ENCODE peak calls at places on chromosomes 4 and X, in seven cellular contexts. X is skeletal muscle cell, Q is IMR-90, O is right atrium auricular region, J is epithelial cell of esophagus, W is bronchial epithelial cell, S is HCT116. K is an unnamed sample.

GRCh38 chr4:147640331-147640730 is 23.1 kb downstream of the TMEM184C start:
- DNase-seq in X (no peak), Q (peak), O (no peak), J (no peak), W (no peak), S (no peak), K (no peak)

GRCh38 chrX:37912286-37912685 is 64.9 kb upstream of the DYNLT3 start:
- DNase-seq in X (no peak), Q (no peak), O (no peak), J (peak), W (peak), S (no peak), K (peak)

GRCh38 chrX:27555514-27555913 is 34.6 kb upstream of the DCAF8L2 start:
- DNase-seq in X (no peak), Q (peak), O (no peak), J (peak), W (peak), S (no peak), K (no peak)

GRCh38 chr4:32172086-32172485 is 1451.9 kb downstream of the PCDH7 start:
- DNase-seq in X (no peak), Q (no peak), O (no peak), J (peak), W (peak), S (no peak), K (no peak)

GRCh38 chr4:113969935-113970334 is 9.5 kb downstream of the ARSJ start:
- DNase-seq in X (no peak), Q (no peak), O (no peak), J (peak), W (peak), S (no peak), K (no peak)

GRCh38 chr4:168831919-168832745 is 177.9 kb downstream of the CBR4 start:
- DNase-seq in X (no peak), Q (peak), O (peak), J (peak), W (peak), S (peak), K (peak)

GRCh38 chr4:108130955-108131354 is 37.8 kb downstream of the LEF1 start:
- DNase-seq in X (no peak), Q (no peak), O (no peak), J (no peak), W (no peak), S (no peak), K (no peak)

GRCh38 chr4:84502333-84502954 is 3.4 kb upstream of the NKX6-1 start:
- DNase-seq in X (no peak), Q (no peak), O (no peak), J (no peak), W (no peak), S (no peak), K (no peak)

GRCh38 chrX:63922221-63922620 is 137.2 kb upstream of the ARHGEF9 start:
- DNase-seq in X (no peak), Q (peak), O (no peak), J (peak), W (peak), S (no peak), K (peak)

GRCh38 chr4:111268769-111269414 is 646.0 kb upstream of the PITX2 start:
- DNase-seq in X (peak), Q (peak), O (no peak), J (no peak), W (no peak), S (no peak), K (no peak)

GRCh38 chrX:129823115-129823514 is 20.6 kb downstream of the ZDHHC9 start:
- DNase-seq in X (no peak), Q (peak), O (no peak), J (peak), W (peak), S (no peak), K (no peak)

GRCh38 chr4:8061573-8061972 is 97.0 kb downstream of the ABLIM2 start:
- DNase-seq in X (no peak), Q (no peak), O (no peak), J (no peak), W (no peak), S (no peak), K (no peak)

GRCh38 chr4:126375462-126376054 is 1060.8 kb downstream of the FAT4 start:
- DNase-seq in X (no peak), Q (no peak), O (no peak), J (no peak), W (no peak), S (no peak), K (no peak)

GRCh38 chr4:108762559-108763225 is at the start of gene ETNPPL:
- DNase-seq in X (no peak), Q (no peak), O (no peak), J (no peak), W (no peak), S (no peak), K (peak)

GRCh38 chr4:56080384-56080783 is 131.6 kb downstream of the CEP135 start:
- DNase-seq in X (no peak), Q (no peak), O (no peak), J (no peak), W (no peak), S (no peak), K (no peak)

GRCh38 chr4:137961051-137961438 is 281.1 kb downstream of the SLC7A11 start:
- DNase-seq in X (peak), Q (no peak), O (no peak), J (peak), W (peak), S (no peak), K (peak)

GRCh38 chr4:15971068-15971801 is 8.3 kb upstream of the FGFBP2 start:
- DNase-seq in X (no peak), Q (no peak), O (no peak), J (no peak), W (no peak), S (no peak), K (no peak)

GRCh38 chrX:147573266-147573665 is 338.5 kb upstream of the FMR1 start:
- DNase-seq in X (no peak), Q (no peak), O (no peak), J (no peak), W (no peak), S (no peak), K (no peak)

GRCh38 chr4:78171482-78171881 is 114.4 kb downstream of the FRAS1 start:
- DNase-seq in X (no peak), Q (no peak), O (no peak), J (no peak), W (no peak), S (no peak), K (no peak)

GRCh38 chrX:38236901-38237615 is 16.4 kb upstream of the SRPX start:
- DNase-seq in X (no peak), Q (no peak), O (no peak), J (no peak), W (no peak), S (no peak), K (no peak)

GRCh38 chrX:84717344-84717743 is 215.1 kb upstream of the HDX start:
- DNase-seq in X (no peak), Q (no peak), O (no peak), J (no peak), W (no peak), S (no peak), K (no peak)

GRCh38 chrX:346034-346813 is 27.6 kb upstream of the GTPBP6 start:
- DNase-seq in X (no peak), Q (no peak), O (no peak), J (no peak), W (no peak), S (no peak), K (no peak)

GRCh38 chr4:148116971-148117370 is 325.2 kb downstream of the NR3C2 start:
- DNase-seq in X (no peak), Q (no peak), O (no peak), J (peak), W (no peak), S (no peak), K (no peak)

GRCh38 chrX:107596651-107597050 is 31.7 kb upstream of the PRPS1 start:
- DNase-seq in X (no peak), Q (no peak), O (no peak), J (peak), W (peak), S (no peak), K (no peak)

GRCh38 chr4:94127707-94128328 is 79.8 kb upstream of the SMARCAD1 start:
- DNase-seq in X (peak), Q (peak), O (no peak), J (peak), W (peak), S (peak), K (no peak)

GRCh38 chr4:76897522-76898384 is at the start of gene SOWAHB:
- DNase-seq in X (no peak), Q (no peak), O (no peak), J (peak), W (peak), S (peak), K (no peak)

DNA sequence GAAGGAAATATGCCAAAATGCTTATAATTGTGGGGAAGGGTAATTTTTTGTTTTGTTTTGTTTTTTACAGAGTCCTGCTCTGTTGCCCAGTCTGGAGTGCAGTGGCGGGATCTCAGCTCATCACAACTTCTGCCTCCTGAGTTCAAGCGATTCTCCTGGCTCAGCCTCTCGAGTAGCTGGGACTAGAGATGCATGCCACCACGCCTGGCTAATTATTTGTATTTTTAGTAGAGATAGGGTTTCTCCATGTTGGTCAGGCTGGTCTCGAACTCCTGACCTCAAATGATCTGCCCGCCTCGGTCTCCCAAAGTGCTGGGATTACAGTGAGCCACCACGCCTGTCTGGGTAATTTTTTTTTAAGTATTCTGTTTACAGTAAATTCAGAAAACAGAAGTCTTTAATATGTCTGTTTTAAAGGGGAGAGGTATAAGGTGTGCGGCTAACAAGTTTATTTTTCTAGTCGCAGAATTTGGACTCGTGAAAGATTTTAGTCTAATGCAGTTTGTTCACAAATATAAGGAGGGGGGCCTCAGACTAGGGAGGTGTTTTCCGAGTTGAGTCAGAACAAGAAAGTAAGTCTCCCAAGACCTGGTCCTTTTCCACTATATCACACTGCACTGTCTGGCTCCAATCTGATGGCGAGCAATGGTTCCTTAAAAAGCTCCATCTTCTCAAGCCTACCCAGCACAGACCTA is 1.5 kb downstream of the ACSL1 start:
- DNase-seq in X (no peak), Q (peak), O (no peak), J (no peak), W (no peak), S (no peak), K (no peak)
- H3K4me3 ChIP-seq in X (peak), Q (no peak), O (peak), J (peak), W (peak), S (no peak), K (peak)

DNA sequence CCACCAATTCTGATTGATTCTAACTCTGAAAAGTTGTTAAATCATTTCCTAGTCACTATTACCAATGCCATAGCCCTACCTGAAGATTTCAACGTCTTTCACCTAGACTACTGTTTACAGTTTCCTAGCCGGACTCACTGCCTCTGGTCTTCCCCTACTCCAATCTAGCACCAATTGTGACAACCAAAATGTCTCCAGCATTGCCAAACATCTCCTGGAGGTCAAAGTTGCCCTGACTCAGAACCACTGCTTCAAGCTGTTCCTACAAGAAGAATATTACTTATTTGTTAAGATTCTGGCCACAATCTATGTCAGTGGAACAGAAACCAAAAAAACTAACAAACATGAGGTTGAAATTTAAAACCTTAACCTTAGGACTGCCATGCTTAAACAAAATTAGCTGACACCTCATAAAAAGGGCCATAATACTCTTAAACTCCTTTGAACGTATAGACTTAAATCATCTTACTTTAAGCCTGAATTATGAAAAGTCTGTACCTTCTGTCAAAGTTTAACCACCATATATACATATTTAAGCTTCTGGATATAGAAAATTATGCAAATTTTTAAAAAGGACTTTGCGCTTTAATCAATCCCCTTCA is 2.1 kb downstream of the PDS5A start:
- DNase-seq in X (peak), Q (peak), O (no peak), J (peak), W (no peak), S (no peak), K (no peak)
- H3K4me3 ChIP-seq in X (peak), Q (no peak), O (no peak), J (peak), W (no peak), S (peak), K (peak)

GRCh38 chrX:132957211-132958085 is 981 bp downstream of the HS6ST2 start:
- DNase-seq in X (no peak), Q (no peak), O (no peak), J (peak), W (peak), S (no peak), K (peak)
- H3K4me3 ChIP-seq in X (peak), Q (no peak), O (peak), J (peak), W (peak), S (peak), K (peak)

DNA sequence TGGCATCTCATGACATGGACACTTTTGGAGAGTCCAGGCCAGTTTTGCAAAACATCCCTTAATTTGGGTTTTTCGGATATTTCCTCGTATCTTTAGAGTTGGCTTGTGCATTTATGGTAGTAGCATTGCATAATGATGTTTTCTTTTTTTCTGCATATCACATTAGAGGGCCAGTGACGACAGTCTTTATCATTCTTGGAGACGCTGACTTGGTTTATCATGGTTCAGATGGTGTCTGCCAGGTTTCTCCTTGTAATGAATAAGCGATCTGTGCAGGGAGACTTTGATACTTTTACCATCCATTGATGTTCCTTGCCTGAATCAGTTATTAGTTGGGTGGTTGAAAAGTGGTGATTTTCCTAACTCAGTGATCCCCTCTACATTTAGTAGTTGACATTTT is 46.5 kb downstream of the KIAA0232 start:
- DNase-seq in X (no peak), Q (no peak), O (no peak), J (no peak), W (no peak), S (no peak), K (no peak)
- H3K4me3 ChIP-seq in X (no peak), Q (no peak), O (no peak), J (no peak), W (no peak), S (no peak), K (no peak)

GRCh38 chr4:54104907-54105306 is 4.9 kb downstream of the GSX2 start:
- DNase-seq in X (no peak), Q (no peak), O (no peak), J (no peak), W (no peak), S (no peak), K (no peak)

GRCh38 chr4:54102747-54103146 is 2.8 kb downstream of the GSX2 start:
- DNase-seq in X (no peak), Q (no peak), O (no peak), J (no peak), W (no peak), S (no peak), K (no peak)

GRCh38 chr4:54101190-54102041 is 1.5 kb downstream of the GSX2 start:
- DNase-seq in X (no peak), Q (no peak), O (no peak), J (no peak), W (no peak), S (no peak), K (no peak)

GRCh38 chr4:54100607-54101189 is 735 bp downstream of the GSX2 start:
- DNase-seq in X (no peak), Q (no peak), O (no peak), J (no peak), W (no peak), S (no peak), K (peak)

GRCh38 chr4:54103190-54103574 is 3.2 kb downstream of the GSX2 start:
- DNase-seq in X (no peak), Q (no peak), O (no peak), J (no peak), W (no peak), S (no peak), K (no peak)
- H3K4me3 ChIP-seq in X (no peak), Q (no peak), O (peak), J (no peak), W (no peak), S (no peak), K (no peak)

GRCh38 chrX:1485033-1485432 is 32.3 kb upstream of the ASMTL start:
- DNase-seq in X (no peak), Q (no peak), O (no peak), J (no peak), W (no peak), S (no peak), K (no peak)

GRCh38 chrX:1480082-1480785 is 27.5 kb upstream of the ASMTL start:
- DNase-seq in X (no peak), Q (no peak), O (no peak), J (no peak), W (no peak), S (no peak), K (no peak)

GRCh38 chrX:1484638-1485019 is 31.9 kb upstream of the ASMTL start:
- DNase-seq in X (no peak), Q (no peak), O (no peak), J (no peak), W (no peak), S (no peak), K (no peak)

GRCh38 chrX:1483843-1484637 is 31.3 kb upstream of the ASMTL start:
- DNase-seq in X (no peak), Q (no peak), O (peak), J (no peak), W (no peak), S (no peak), K (no peak)

GRCh38 chrX:1481636-1482529 is 29.2 kb upstream of the ASMTL start:
- DNase-seq in X (peak), Q (peak), O (peak), J (peak), W (peak), S (peak), K (peak)
- H3K4me3 ChIP-seq in X (peak), Q (no peak), O (no peak), J (no peak), W (peak), S (peak), K (peak)

DNA sequence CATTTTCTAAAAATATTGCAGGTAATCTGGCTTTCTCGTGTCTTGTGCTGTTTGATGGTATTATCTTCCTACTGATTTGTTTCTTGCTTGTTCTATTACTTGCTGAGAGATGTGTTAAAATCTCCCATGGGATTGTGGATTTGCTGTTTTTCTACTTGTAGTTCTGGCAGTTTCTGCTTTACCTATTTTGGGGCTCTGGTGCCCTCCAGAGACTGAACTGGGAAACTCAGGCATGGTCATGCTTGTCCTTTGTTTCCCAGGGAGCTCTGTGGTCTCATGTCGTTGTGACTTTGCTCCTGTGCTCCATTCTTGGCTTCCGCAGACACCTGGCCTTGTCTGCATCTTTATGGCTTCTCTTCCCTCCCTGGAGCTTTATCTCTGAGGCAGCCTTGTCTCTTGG is 39.5 kb downstream of the NSD2 start:
- DNase-seq in X (peak), Q (peak), O (no peak), J (peak), W (peak), S (no peak), K (no peak)
- H3K4me3 ChIP-seq in X (no peak), Q (no peak), O (no peak), J (no peak), W (no peak), S (no peak), K (no peak)

GRCh38 chr4:153538408-153539057 is 72.4 kb downstream of the TMEM131L start:
- DNase-seq in X (no peak), Q (peak), O (no peak), J (peak), W (peak), S (no peak), K (peak)

GRCh38 chr4:153542131-153542530 is 76.0 kb downstream of the TMEM131L start:
- DNase-seq in X (no peak), Q (no peak), O (no peak), J (no peak), W (no peak), S (no peak), K (no peak)

GRCh38 chr4:153541426-153542096 is 75.4 kb downstream of the TMEM131L start:
- DNase-seq in X (peak), Q (peak), O (no peak), J (no peak), W (peak), S (no peak), K (peak)

GRCh38 chr4:153537493-153537960 is 71.4 kb downstream of the TMEM131L start:
- DNase-seq in X (no peak), Q (no peak), O (no peak), J (no peak), W (no peak), S (no peak), K (no peak)

DNA sequence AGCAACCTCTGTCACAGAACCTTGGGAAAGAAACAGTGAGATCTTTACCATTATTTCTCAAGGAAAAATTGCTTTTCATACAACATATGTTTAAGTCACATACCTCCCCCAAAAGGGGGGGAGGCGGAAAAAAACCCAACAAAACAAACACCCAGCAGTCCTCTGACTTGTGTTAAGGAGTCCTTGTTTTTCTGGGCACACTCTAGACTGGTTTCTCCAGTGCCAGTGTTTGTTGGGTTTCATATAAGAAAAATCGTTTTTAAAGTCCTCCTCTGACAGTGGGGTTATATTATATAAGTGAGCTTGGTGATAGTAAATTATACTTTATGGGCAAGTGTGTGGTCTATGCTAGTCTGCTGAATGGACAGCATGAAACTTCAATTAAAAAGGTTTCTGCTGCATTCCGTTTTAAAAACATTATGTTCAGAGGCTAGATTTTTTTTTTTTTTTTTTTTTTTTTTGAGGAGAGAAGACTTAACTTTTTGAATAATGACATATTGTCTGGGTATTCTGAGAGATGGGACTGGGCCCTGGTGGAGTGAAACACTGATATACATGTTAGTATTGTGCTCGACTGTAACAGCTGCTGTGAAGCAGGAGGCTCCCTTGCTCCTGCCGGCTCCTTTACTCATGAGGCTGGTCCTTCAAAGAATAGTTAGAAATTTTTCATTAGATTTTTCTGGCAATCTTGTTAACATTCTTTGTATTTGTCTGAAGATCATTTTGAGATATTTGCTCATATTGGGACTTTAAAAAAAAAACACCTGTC is 73.1 kb downstream of the TMEM131L start:
- DNase-seq in X (no peak), Q (no peak), O (no peak), J (no peak), W (no peak), S (no peak), K (no peak)
- H3K4me3 ChIP-seq in X (peak), Q (no peak), O (peak), J (no peak), W (no peak), S (no peak), K (no peak)

K was measured in MG63.